ENCODE peak calls at places on chromosomes 3 and 15, in four cellular contexts. One of them, this sample, is unnamed.

GRCh38 chr3:34213481-34213880 is 415.1 kb downstream of the PDCD6IP start:
- DNase-seq in IMR-90: no peak
- DNase-seq in H1: no peak
- DNase-seq in H9: no peak
- DNase-seq in this sample: peak

GRCh38 chr3:78823859-78824258 is 943.9 kb downstream of the ROBO1 start:
- DNase-seq in IMR-90: peak
- DNase-seq in H1: no peak
- DNase-seq in H9: no peak
- DNase-seq in this sample: peak

GRCh38 chr3:50885491-50885890 is 210.8 kb downstream of the DOCK3 start:
- DNase-seq in IMR-90: no peak
- DNase-seq in H1: no peak
- DNase-seq in H9: peak
- DNase-seq in this sample: peak

GRCh38 chr15:44028349-44028748 is 166.7 kb downstream of the FRMD5 start:
- DNase-seq in IMR-90: peak
- DNase-seq in H1: no peak
- DNase-seq in H9: peak
- DNase-seq in this sample: peak

GRCh38 chr15:62391565-62392262 is 226.6 kb upstream of the C2CD4B start:
- DNase-seq in IMR-90: peak
- DNase-seq in H1: no peak
- DNase-seq in H9: peak
- DNase-seq in this sample: peak

GRCh38 chr3:34016925-34017592 is 218.6 kb downstream of the PDCD6IP start:
- DNase-seq in IMR-90: no peak
- DNase-seq in H1: no peak
- DNase-seq in H9: no peak
- DNase-seq in this sample: no peak

GRCh38 chr3:19107719-19108118 is 40.6 kb upstream of the KCNH8 start:
- DNase-seq in IMR-90: no peak
- DNase-seq in H1: no peak
- DNase-seq in H9: no peak
- DNase-seq in this sample: no peak

GRCh38 chr15:34651962-34652725 is 68.7 kb upstream of the GOLGA8B start:
- DNase-seq in IMR-90: no peak
- DNase-seq in H1: no peak
- DNase-seq in H9: no peak
- DNase-seq in this sample: no peak

GRCh38 chr3:110101361-110101760 is 764.0 kb upstream of the DPPA4 start:
- DNase-seq in IMR-90: peak
- DNase-seq in H1: no peak
- DNase-seq in H9: no peak
- DNase-seq in this sample: no peak

GRCh38 chr3:59127071-59127470 is 77.2 kb upstream of the CFAP20DC start:
- DNase-seq in IMR-90: peak
- DNase-seq in H1: no peak
- DNase-seq in H9: no peak
- DNase-seq in this sample: no peak

GRCh38 chr15:82045179-82045891 is 483 bp downstream of the MEX3B start:
- DNase-seq in IMR-90: peak
- DNase-seq in H1: no peak
- DNase-seq in H9: peak
- DNase-seq in this sample: peak

GRCh38 chr3:13850161-13850945 is 29.5 kb downstream of the WNT7A start:
- DNase-seq in IMR-90: no peak
- DNase-seq in H1: peak
- DNase-seq in H9: peak
- DNase-seq in this sample: peak

GRCh38 chr15:63950911-63951481 is 95.3 kb downstream of the DAPK2 start:
- DNase-seq in IMR-90: peak
- DNase-seq in H1: no peak
- DNase-seq in H9: no peak
- DNase-seq in this sample: no peak

GRCh38 chr15:86870846-86871245 is 791.2 kb downstream of the AGBL1 start:
- DNase-seq in IMR-90: no peak
- DNase-seq in H1: no peak
- DNase-seq in H9: no peak
- DNase-seq in this sample: peak

GRCh38 chr15:62964251-62964650 is 78.3 kb upstream of the TPM1 start:
- DNase-seq in IMR-90: peak
- DNase-seq in H1: no peak
- DNase-seq in H9: no peak
- DNase-seq in this sample: no peak

GRCh38 chr3:88031543-88032148 is 27.2 kb downstream of the CGGBP1 start:
- DNase-seq in IMR-90: peak
- DNase-seq in H1: no peak
- DNase-seq in H9: no peak
- DNase-seq in this sample: no peak

GRCh38 chr15:43270676-43271306 is 4.1 kb upstream of the TGM5 start:
- DNase-seq in IMR-90: no peak
- DNase-seq in H1: no peak
- DNase-seq in H9: no peak
- DNase-seq in this sample: no peak

GRCh38 chr3:94226058-94226457 is 163.2 kb downstream of the NSUN3 start:
- DNase-seq in IMR-90: peak
- DNase-seq in H1: no peak
- DNase-seq in H9: no peak
- DNase-seq in this sample: no peak

GRCh38 chr15:60675763-60676162 is 196.8 kb upstream of the ICE2 start:
- DNase-seq in IMR-90: no peak
- DNase-seq in H1: no peak
- DNase-seq in H9: no peak
- DNase-seq in this sample: no peak

GRCh38 chr3:9881440-9881839 is 1.4 kb upstream of the CIDEC start:
- DNase-seq in IMR-90: no peak
- DNase-seq in H1: no peak
- DNase-seq in H9: no peak
- DNase-seq in this sample: no peak

GRCh38 chr15:53126144-53126543 is 336.0 kb upstream of the ONECUT1 start:
- DNase-seq in IMR-90: no peak
- DNase-seq in H1: no peak
- DNase-seq in H9: no peak
- DNase-seq in this sample: no peak

GRCh38 chr3:31960793-31961431 is 20.1 kb downstream of the OSBPL10 start:
- DNase-seq in IMR-90: peak
- DNase-seq in H1: no peak
- DNase-seq in H9: no peak
- DNase-seq in this sample: peak

GRCh38 chr3:66336358-66336766 is 115.6 kb downstream of the SLC25A26 start:
- DNase-seq in IMR-90: peak
- DNase-seq in H1: no peak
- DNase-seq in H9: no peak
- DNase-seq in this sample: no peak

GRCh38 chr3:122298239-122298638 is 26.8 kb upstream of the CSTA start:
- DNase-seq in IMR-90: no peak
- DNase-seq in H1: no peak
- DNase-seq in H9: no peak
- DNase-seq in this sample: no peak

GRCh38 chr15:56292546-56293316 is 49.1 kb upstream of the RFX7 start:
- DNase-seq in IMR-90: no peak
- DNase-seq in H1: no peak
- DNase-seq in H9: no peak
- DNase-seq in this sample: peak

GRCh38 chr15:69794643-69795461 is 302.9 kb downstream of the TLE3 start:
- DNase-seq in IMR-90: peak
- DNase-seq in H1: no peak
- DNase-seq in H9: peak
- DNase-seq in this sample: peak

GRCh38 chr3:44648564-44649229 is at the start of gene ZNF35:
- DNase-seq in IMR-90: peak
- DNase-seq in H1: peak
- DNase-seq in H9: peak
- DNase-seq in this sample: peak

GRCh38 chr3:102226463-102226862 is 208.4 kb upstream of the ZPLD1 start:
- DNase-seq in IMR-90: no peak
- DNase-seq in H1: no peak
- DNase-seq in H9: no peak
- DNase-seq in this sample: no peak

GRCh38 chr15:69749797-69750196 is 297.2 kb downstream of the RPLP1 start:
- DNase-seq in IMR-90: no peak
- DNase-seq in H1: no peak
- DNase-seq in H9: no peak
- DNase-seq in this sample: no peak

GRCh38 chr3:38649500-38650247 is at the start of gene SCN5A:
- DNase-seq in IMR-90: no peak
- DNase-seq in H1: no peak
- DNase-seq in H9: peak
- DNase-seq in this sample: peak

GRCh38 chr3:24591661-24592555 is 97.3 kb upstream of the THRB start:
- DNase-seq in IMR-90: no peak
- DNase-seq in H1: no peak
- DNase-seq in H9: no peak
- DNase-seq in this sample: no peak

GRCh38 chr15:77185242-77185785 is 114.4 kb upstream of the TSPAN3 start:
- DNase-seq in IMR-90: no peak
- DNase-seq in H1: no peak
- DNase-seq in H9: no peak
- DNase-seq in this sample: no peak

GRCh38 chr15:74294010-74294409 is 57.9 kb downstream of the CCDC33 start:
- DNase-seq in IMR-90: no peak
- DNase-seq in H1: no peak
- DNase-seq in H9: no peak
- DNase-seq in this sample: no peak

GRCh38 chr15:25345943-25346342 is 92.9 kb downstream of the UBE3A start:
- DNase-seq in IMR-90: peak
- DNase-seq in H1: peak
- DNase-seq in H9: peak
- DNase-seq in this sample: peak

GRCh38 chr15:28921336-28921735 is 35.6 kb downstream of the APBA2 start:
- DNase-seq in IMR-90: no peak
- DNase-seq in H1: no peak
- DNase-seq in H9: no peak
- DNase-seq in this sample: no peak
- H3K56ac ChIP-seq in IMR-90: no peak
- H3K56ac ChIP-seq in H1: no peak
- H3K56ac ChIP-seq in H9: no peak
- H3K56ac ChIP-seq in this sample: no peak

DNA sequence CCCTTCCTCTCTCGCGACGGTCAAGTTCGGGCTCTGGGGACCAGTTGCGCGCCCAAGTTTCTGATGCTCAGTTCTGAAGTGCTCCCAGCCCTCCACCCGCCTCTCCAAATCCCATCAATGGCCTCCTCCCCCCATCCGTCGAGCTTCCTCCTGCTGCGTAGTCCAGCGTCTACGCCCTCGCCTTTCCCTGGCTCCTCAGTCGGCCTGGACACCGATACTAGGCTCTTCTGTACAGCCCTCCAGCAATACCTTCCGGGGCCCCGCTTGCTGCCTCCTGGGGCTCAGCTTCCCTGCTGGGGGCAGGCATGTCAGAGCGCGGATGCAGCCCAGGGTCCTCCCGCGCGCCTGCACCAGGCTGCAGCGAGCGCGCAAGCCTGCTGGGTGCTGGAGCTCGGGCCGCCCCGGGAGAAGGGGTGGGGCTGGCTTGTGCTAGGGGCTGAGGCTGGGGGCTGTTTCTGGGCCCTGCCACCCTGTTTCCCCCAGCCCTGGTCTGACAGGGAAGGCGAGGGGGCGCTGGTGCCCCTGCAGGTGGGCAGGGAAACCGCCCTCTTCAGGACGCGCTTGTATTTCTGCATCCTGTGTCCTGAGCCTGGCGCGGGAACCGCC is 353.3 kb upstream of the SUCLG2 start:
- DNase-seq in IMR-90: no peak
- DNase-seq in H1: peak
- DNase-seq in H9: peak
- DNase-seq in this sample: peak
- H4K8ac ChIP-seq in IMR-90: no peak
- H4K8ac ChIP-seq in H1: no peak
- H4K8ac ChIP-seq in H9: no peak
- H4K8ac ChIP-seq in this sample: no peak

GRCh38 chr3:139308156-139309017 is 35.4 kb upstream of the MRPS22 start:
- DNase-seq in IMR-90: no peak
- DNase-seq in H1: no peak
- DNase-seq in H9: no peak
- DNase-seq in this sample: no peak

GRCh38 chr3:139306078-139306477 is 37.7 kb upstream of the MRPS22 start:
- DNase-seq in IMR-90: no peak
- DNase-seq in H1: no peak
- DNase-seq in H9: no peak
- DNase-seq in this sample: no peak

GRCh38 chr3:139309046-139309660 is 34.7 kb upstream of the MRPS22 start:
- DNase-seq in IMR-90: no peak
- DNase-seq in H1: no peak
- DNase-seq in H9: no peak
- DNase-seq in this sample: no peak

GRCh38 chr3:139307601-139308146 is 36.1 kb upstream of the MRPS22 start:
- DNase-seq in IMR-90: no peak
- DNase-seq in H1: no peak
- DNase-seq in H9: no peak
- DNase-seq in this sample: no peak

GRCh38 chr3:139307072-139307491 is 36.7 kb upstream of the MRPS22 start:
- DNase-seq in IMR-90: no peak
- DNase-seq in H1: no peak
- DNase-seq in H9: no peak
- DNase-seq in this sample: no peak
- H3K9ac ChIP-seq in IMR-90: no peak
- H3K9ac ChIP-seq in H1: no peak
- H3K9ac ChIP-seq in H9: no peak
- H3K9ac ChIP-seq in this sample: no peak

GRCh38 chr15:96058103-96058851 is 272.2 kb upstream of the NR2F2 start:
- DNase-seq in IMR-90: no peak
- DNase-seq in H1: no peak
- DNase-seq in H9: no peak
- DNase-seq in this sample: no peak
- H3K56ac ChIP-seq in IMR-90: no peak
- H3K56ac ChIP-seq in H1: no peak
- H3K56ac ChIP-seq in H9: no peak
- H3K56ac ChIP-seq in this sample: no peak

This sample was measured in mesendoderm.